ENCODE peak calls at places on chromosomes 11 and 22, in five cellular contexts. U is H1, D is Peyer's patch, K is PC-3, O is left ventricle myocardium inferior. W is an unnamed sample.

GRCh38 chr11:106920899-106921504 is 97.3 kb downstream of the GUCY1A2 start:
- DNase-seq in K (no peak), U (no peak), O (no peak), D (no peak), W (no peak)

GRCh38 chr11:73981051-73981805 is 1.4 kb downstream of the UCP2 start:
- DNase-seq in U (no peak), O (no peak), D (no peak), K (no peak), W (no peak)

GRCh38 chr11:69682221-69682620 is 7.1 kb upstream of the LTO1 start:
- DNase-seq in U (no peak), O (no peak), D (no peak), K (peak; percentile 62), W (no peak)

GRCh38 chr22:24386814-24387550 is 40.4 kb upstream of the ADORA2A start:
- DNase-seq in U (no peak), O (no peak), D (no peak), K (no peak), W (no peak)

GRCh38 chr22:49239264-49240015 is 588.2 kb downstream of the BRD1 start:
- DNase-seq in O (no peak), U (no peak), K (no peak), D (peak; percentile 32), W (no peak)

GRCh38 chr22:37186228-37186996 is 1.6 kb downstream of the C1QTNF6 start:
- DNase-seq in O (peak; percentile 11), K (peak; percentile 60), U (no peak), D (peak; percentile 47), W (peak; percentile 66)

GRCh38 chr11:35316161-35316560 is 103.2 kb downstream of the SLC1A2 start:
- DNase-seq in O (no peak), D (no peak), K (no peak), U (no peak), W (no peak)

GRCh38 chr11:122505304-122506006 is 150.1 kb upstream of the UBASH3B start:
- DNase-seq in O (peak; percentile 71), D (peak; percentile 67), K (peak; percentile 92), U (peak; percentile 63), W (peak; percentile 54)

GRCh38 chr11:111231836-111232235 is 13.7 kb upstream of the POU2AF2 start:
- DNase-seq in D (no peak), K (no peak), O (no peak), U (no peak), W (no peak)

GRCh38 chr11:36615829-36616228 is 17.8 kb upstream of the RAG2 start:
- DNase-seq in D (no peak), K (no peak), U (no peak), O (no peak), W (no peak)

GRCh38 chr11:36618025-36618700 is 20.1 kb upstream of the RAG2 start:
- DNase-seq in U (no peak), O (no peak), K (no peak), D (no peak), W (no peak)

GRCh38 chr11:36622431-36623136 is 24.5 kb upstream of the RAG2 start:
- DNase-seq in U (no peak), D (no peak), K (peak; percentile 48), O (no peak), W (no peak)

GRCh38 chr11:36619502-36619901 is 21.5 kb upstream of the RAG2 start:
- DNase-seq in U (no peak), K (no peak), O (no peak), D (no peak), W (no peak)

DNA sequence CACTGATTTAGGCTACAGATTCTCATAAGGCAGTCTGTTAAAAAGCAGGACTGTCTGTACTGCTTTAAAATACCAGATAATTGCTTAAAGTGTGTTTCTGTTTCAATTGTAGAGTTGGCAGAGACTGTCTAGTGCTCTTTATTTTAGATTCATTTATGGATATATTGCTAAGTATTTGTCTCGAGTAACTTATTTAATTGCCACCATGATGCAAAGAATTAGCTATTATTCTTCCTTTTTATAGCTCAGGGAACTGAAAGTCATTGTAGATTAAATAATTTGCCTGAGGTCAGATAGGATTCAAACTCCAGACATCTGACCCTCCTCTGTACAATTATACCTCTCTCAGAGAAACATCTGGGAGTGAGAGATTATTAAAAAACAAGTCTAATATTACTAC is 19.5 kb upstream of the RAG2 start:
- DNase-seq in U (no peak), D (no peak), O (no peak), K (no peak), W (no peak)
- H3K4me1 ChIP-seq in U (no peaks in the 10 kb centered on the region), D (no peaks in the 10 kb centered on the region), O (peaks cover 19% of the 10 kb centered on the region), K (no peaks in the 10 kb centered on the region), W (no peaks in the 10 kb centered on the region)

GRCh38 chr11:16193897-16194381 is 162.4 kb downstream of the SOX6 start:
- DNase-seq in K (no peak), D (no peak), O (no peak), U (no peak), W (no peak)

GRCh38 chr11:16194566-16194965 is 161.8 kb downstream of the SOX6 start:
- DNase-seq in U (no peak), D (no peak), O (no peak), K (no peak), W (no peak)

GRCh38 chr11:16191852-16192240 is 164.5 kb downstream of the SOX6 start:
- DNase-seq in U (no peak), O (no peak), K (no peak), D (no peak), W (no peak)

GRCh38 chr11:16195659-16196058 is 160.7 kb downstream of the SOX6 start:
- DNase-seq in U (no peak), K (peak; percentile 1), D (no peak), O (no peak), W (no peak)

DNA sequence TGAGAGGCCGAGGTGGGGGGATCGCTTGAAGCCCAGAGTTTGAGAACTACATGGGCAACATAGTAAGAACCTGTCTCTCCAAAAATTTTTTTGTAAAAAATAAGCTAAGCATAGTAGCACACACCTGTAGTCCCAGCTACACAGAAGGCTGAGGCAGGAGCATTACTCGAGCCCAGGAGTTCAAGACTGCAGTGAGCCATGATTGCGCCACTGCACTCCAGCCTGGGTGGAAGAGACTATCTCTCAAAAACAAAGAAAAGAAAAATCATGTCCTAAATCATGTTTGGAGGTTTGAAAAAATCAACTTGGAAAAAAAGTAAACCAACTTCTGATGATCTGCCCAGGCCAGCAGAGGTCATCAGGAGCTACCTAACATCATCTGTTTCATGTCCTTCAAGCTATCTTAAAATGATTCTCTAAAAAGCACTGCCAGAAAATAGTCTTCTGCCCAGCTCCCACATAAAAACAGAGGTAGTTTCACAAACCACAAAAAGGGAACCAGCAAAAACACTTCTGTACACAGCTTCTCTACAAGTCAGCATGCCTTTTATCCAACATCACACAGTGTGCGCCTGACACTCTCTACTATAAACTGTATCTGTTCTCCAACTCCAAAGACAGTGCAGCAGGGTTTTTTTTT is 165.0 kb downstream of the SOX6 start:
- DNase-seq in O (no peak), K (no peak), U (no peak), D (no peak), W (no peak)
- TF ChIP-seq CTCF in O (peak; percentile 46), K (no peak), U (no peak), D (no peak), W (peak; percentile 44)

GRCh38 chr11:11966826-11967668 is 41.4 kb downstream of the DKK3 start:
- DNase-seq in K (peak; percentile 73), U (peak; percentile 58), D (peak; percentile 73), O (peak; percentile 79), W (no peak)
- H3K27ac ChIP-seq in K (no peak overlapping the region), U (no peak overlapping the region), D (no peak overlapping the region), O (peak overlapping the region; percentile 6), W (no peak overlapping the region)

GRCh38 chr11:61904539-61905048 is 12.8 kb downstream of the RAB3IL1 start:
- DNase-seq in D (no peak), U (no peak), O (no peak), K (no peak), W (no peak)
- H3K4me1 ChIP-seq in D (no peaks in the 10 kb centered on the region), U (peaks cover 15% of the 10 kb centered on the region), O (peaks cover 17% of the 10 kb centered on the region), K (no peaks in the 10 kb centered on the region), W (no peaks in the 10 kb centered on the region)

W was measured in foreskin keratinocyte.